ENCODE peak calls at places on chromosomes 5 and 9, in seven cellular contexts. X is CD4-positive, alpha-beta T cell; H is bronchial epithelial cell; T is foreskin fibroblast; G is BJ; E is lower leg skin; R is A549. B is an unnamed sample.
A peak's percentile ranks its signal among the peaks of the same experiment; 100 is the strongest.

GRCh38 chr5:172299916-172300439 is 16.4 kb upstream of the UBTD2 start:
- DNase-seq in X (no peak), H (peak; percentile 42), T (peak; percentile 57), G (no peak), E (no peak), R (no peak), B (peak; percentile 62)

GRCh38 chr5:157506066-157506590 is 46.1 kb downstream of the NIPAL4 start:
- DNase-seq in X (no peak), H (no peak), T (no peak), G (no peak), E (no peak), R (no peak), B (no peak)

GRCh38 chr5:111389390-111390082 is 122.8 kb downstream of the STARD4 start:
- DNase-seq in X (no peak), H (peak; percentile 84), T (peak; percentile 86), G (peak; percentile 32), E (no peak), R (no peak), B (peak; percentile 20)

GRCh38 chr9:130933114-130934046 is 5.7 kb downstream of the FIBCD1 start:
- DNase-seq in X (no peak), H (peak; percentile 42), T (peak; percentile 90), G (peak; percentile 45), E (no peak), R (no peak), B (no peak)

GRCh38 chr9:77014597-77015263 is 4.7 kb upstream of the FOXB2 start:
- DNase-seq in X (no peak), H (no peak), T (peak; percentile 33), G (no peak), E (no peak), R (no peak), B (no peak)

GRCh38 chr9:14769235-14769580 is 46.7 kb upstream of the CER1 start:
- DNase-seq in X (no peak), H (peak; percentile 49), T (peak; percentile 56), G (no peak), E (no peak), R (no peak), B (peak; percentile 48)

GRCh38 chr9:108552459-108553040 is 303.2 kb downstream of the ACTL7B start:
- DNase-seq in X (no peak), H (peak; percentile 98), T (no peak), G (no peak), E (no peak), R (peak; percentile 29), B (peak; percentile 95)

GRCh38 chr5:145775893-145776444 is 59.2 kb downstream of the PRELID2 start:
- DNase-seq in X (no peak), H (peak; percentile 92), T (peak; percentile 91), G (peak; percentile 65), E (no peak), R (peak; percentile 80), B (peak; percentile 94)

GRCh38 chr9:120914410-120914809 is 12.2 kb downstream of the TRAF1 start:
- DNase-seq in X (no peak), H (no peak), T (no peak), G (no peak), E (no peak), R (no peak), B (no peak)

DNA sequence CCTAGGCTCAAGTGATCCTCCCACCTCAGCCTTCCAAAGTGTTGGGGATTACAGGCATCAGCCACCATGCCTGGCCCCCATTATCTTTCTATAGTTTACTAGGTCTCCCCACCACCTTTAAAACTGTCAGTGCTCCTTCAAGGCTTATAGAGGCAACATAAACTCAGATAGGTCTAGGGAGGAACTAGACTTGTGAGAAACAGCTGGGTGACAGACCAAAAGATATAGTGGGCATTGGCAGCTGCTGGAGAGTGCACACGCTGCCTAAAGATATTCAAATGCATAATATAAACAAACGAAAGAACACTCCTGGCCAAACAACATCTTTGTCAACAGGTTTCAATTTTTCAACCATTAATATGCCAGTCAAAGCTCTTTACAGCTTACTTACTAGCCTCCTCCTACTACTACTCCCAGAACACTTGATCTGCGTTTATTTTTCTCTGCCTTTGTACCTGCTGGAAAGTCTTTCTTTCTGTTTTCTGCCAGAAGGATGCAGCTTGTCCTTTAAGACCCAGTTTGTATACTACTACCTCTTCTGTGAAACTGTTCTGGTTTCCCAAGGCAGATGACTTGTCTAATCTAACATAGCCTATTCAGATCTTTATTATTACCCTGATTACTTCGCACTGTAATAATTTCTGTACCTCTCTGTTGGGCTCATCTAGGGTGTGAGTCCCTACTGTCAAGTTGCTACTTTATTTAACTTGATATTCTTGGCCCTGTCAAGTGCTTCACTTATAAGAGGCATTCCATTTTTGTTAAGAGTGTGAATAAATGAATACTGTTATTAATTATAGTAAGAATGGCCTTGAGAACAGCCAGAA is 14.3 kb downstream of the KDM3B start:
- DNase-seq in X (no peak), H (no peak), T (no peak), G (no peak), E (no peak), R (no peak), B (no peak)
- TF ChIP-seq CTCF in X (no peak), H (no peak), T (no peak), G (no peak), E (no peak), R (no peak), B (no peak)

DNA sequence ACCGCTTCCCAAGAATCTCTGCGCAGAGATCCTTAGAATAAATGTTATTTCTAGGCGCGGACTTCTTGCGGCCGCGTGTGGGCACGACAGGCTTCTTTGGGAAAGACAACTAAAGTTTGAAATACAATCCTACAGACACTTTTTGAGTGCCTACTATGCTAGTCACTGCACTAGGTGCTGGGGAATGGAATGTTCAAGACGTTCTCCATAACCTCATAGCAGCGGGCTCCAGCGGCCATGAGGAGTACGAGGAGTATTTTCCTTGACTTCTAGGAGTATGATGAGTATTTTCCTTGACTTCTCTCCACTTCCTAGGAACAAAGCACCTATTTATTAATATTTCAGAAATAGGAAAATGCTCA is 636 bp upstream of the PWWP2A start:
- DNase-seq in X (no peak), H (no peak), T (no peak), G (no peak), E (no peak), R (no peak), B (no peak)
- TF ChIP-seq CTCF in X (no peak), H (no peak), T (no peak), G (peak; percentile 29), E (no peak), R (no peak), B (peak; percentile 10)

GRCh38 chr9:133868203-133868602 is 123.9 kb downstream of the VAV2 start:
- DNase-seq in X (no peak), H (no peak), T (no peak), G (no peak), E (no peak), R (no peak), B (no peak)

GRCh38 chr9:133866946-133867345 is 125.2 kb downstream of the VAV2 start:
- DNase-seq in X (no peak), H (no peak), T (no peak), G (no peak), E (no peak), R (no peak), B (no peak)

GRCh38 chr9:133870598-133871595 is 121.2 kb downstream of the VAV2 start:
- DNase-seq in X (no peak), H (no peak), T (no peak), G (no peak), E (no peak), R (no peak), B (no peak)

GRCh38 chr9:133873006-133873780 is 118.9 kb downstream of the VAV2 start:
- DNase-seq in X (no peak), H (no peak), T (no peak), G (no peak), E (no peak), R (no peak), B (peak; percentile 42)

GRCh38 chr9:133869674-133870419 is 122.3 kb downstream of the VAV2 start:
- DNase-seq in X (no peak), H (no peak), T (no peak), G (no peak), E (no peak), R (no peak), B (no peak)
- TF ChIP-seq CTCF in X (no peak), H (no peak), T (no peak), G (no peak), E (no peak), R (no peak), B (no peak)

GRCh38 chr5:124972703-124973102 is 226.3 kb upstream of the ZNF608 start:
- DNase-seq in X (no peak), H (no peak), T (no peak), G (no peak), E (no peak), R (no peak), B (no peak)
- TF ChIP-seq CTCF in X (no peak), H (no peak), T (no peak), G (no peak), E (no peak), R (no peak), B (no peak)

DNA sequence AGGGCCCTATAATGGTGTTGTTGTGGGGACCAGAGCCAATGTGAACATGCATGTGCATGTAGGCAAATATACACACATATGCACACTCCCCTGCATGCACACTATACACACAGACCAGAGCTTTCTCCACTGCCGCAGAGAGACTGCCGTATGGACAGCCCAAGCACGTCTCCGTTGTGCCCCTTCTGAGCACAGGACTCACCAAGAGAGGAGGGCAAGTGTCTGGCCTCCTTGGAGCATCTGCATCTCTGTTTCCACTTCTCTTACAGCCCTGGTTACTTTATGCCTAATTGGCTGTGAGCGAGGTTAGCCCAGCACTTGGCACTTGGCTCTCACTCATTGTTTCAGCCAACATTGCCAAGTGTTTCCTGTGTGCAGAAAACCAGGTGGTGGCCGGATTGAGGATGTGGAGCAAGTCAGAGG is 30.4 kb downstream of the CSF2 start:
- DNase-seq in X (no peak), H (no peak), T (no peak), G (no peak), E (peak; percentile 68), R (no peak), B (peak; percentile 69)
- TF ChIP-seq CTCF in X (no peak), H (no peak), T (no peak), G (no peak), E (no peak), R (no peak), B (no peak)

GRCh38 chr9:4339783-4340335 is 40.0 kb upstream of the GLIS3 start:
- DNase-seq in X (no peak), H (peak; percentile 16), T (peak; percentile 40), G (no peak), E (no peak), R (peak; percentile 15), B (no peak)
- TF ChIP-seq CTCF in X (no peak), H (no peak), T (no peak), G (no peak), E (no peak), R (no peak), B (no peak)